ENCODE peak calls at places on chromosomes 6 and 20, in four cellular contexts. N is A673, S is IMR-90, L is testis. W is an unnamed sample.

GRCh38 chr6:16200231-16200941 is 38.0 kb upstream of the GMPR start:
- DNase-seq in S (no peak), L (peak; percentile 58), N (no peak), W (no peak)

GRCh38 chr6:31791324-31792089 is 4.0 kb downstream of the VARS1 start:
- DNase-seq in N (peak; percentile 80), S (peak; percentile 39), L (peak; percentile 60), W (peak; percentile 32)

GRCh38 chr6:124854338-124854922 is 107.8 kb upstream of the RNF217 start:
- DNase-seq in N (peak; percentile 38), S (no peak), L (no peak), W (no peak)

GRCh38 chr6:21023210-21023609 is 489.0 kb downstream of the CDKAL1 start:
- DNase-seq in L (no peak), S (no peak), N (no peak), W (no peak)

GRCh38 chr6:71197770-71198169 is 90.8 kb upstream of the OGFRL1 start:
- DNase-seq in S (peak; percentile 81), L (no peak), N (peak; percentile 53), W (no peak)

GRCh38 chr6:20539387-20539786 is 5.1 kb downstream of the CDKAL1 start:
- DNase-seq in N (no peak), L (no peak), S (no peak), W (no peak)

GRCh38 chr20:36434383-36434782 is 106.9 kb upstream of the MYL9 start:
- DNase-seq in S (no peak), L (no peak), N (no peak), W (no peak)

GRCh38 chr6:74603676-74604075 is 602.2 kb downstream of the COL12A1 start:
- DNase-seq in N (no peak), S (peak; percentile 45), L (no peak), W (no peak)

GRCh38 chr6:28269492-28269891 is 2.5 kb downstream of the ZSCAN26 start:
- DNase-seq in N (peak; percentile 57), L (no peak), S (peak; percentile 92), W (no peak)

GRCh38 chr6:105322499-105323231 is 80.2 kb downstream of the PREP start:
- DNase-seq in L (no peak), N (no peak), S (no peak), W (no peak)

GRCh38 chr6:7173843-7174503 is 66.2 kb downstream of the RREB1 start:
- DNase-seq in L (no peak), N (no peak), S (no peak), W (peak; percentile 60)

GRCh38 chr20:32859961-32860360 is 1.2 kb downstream of the EFCAB8 start:
- DNase-seq in N (no peak), L (no peak), S (no peak), W (no peak)

GRCh38 chr6:113488061-113488460 is 369.1 kb upstream of the MARCKS start:
- DNase-seq in S (no peak), N (no peak), L (no peak), W (no peak)

GRCh38 chr6:7254980-7255825 is 57.8 kb downstream of the SSR1 start:
- DNase-seq in L (no peak), S (no peak), N (no peak), W (no peak)

GRCh38 chr6:81750201-81750600 is 2.3 kb downstream of the TENT5A start:
- DNase-seq in L (no peak), N (no peak), S (no peak), W (no peak)
- H3K4me3 ChIP-seq in L (peak overlapping the region; percentile 92), N (peak overlapping the region; percentile 68), S (peak overlapping the region; percentile 92), W (peak overlapping the region; percentile 75)

GRCh38 chr6:18243302-18243893 is 20.9 kb downstream of the DEK start:
- DNase-seq in S (no peak), N (no peak), L (no peak), W (no peak)
- H3K27ac ChIP-seq in S (no peak overlapping the region), N (peak overlapping the region; percentile 28), L (no peak overlapping the region), W (no peak overlapping the region)

GRCh38 chr20:2246081-2246491 is 49.7 kb upstream of the TGM3 start:
- DNase-seq in L (no peak), N (peak; percentile 47), S (no peak), W (no peak)
- H3K4me3 ChIP-seq in L (no peak overlapping the region), N (no peak overlapping the region), S (no peak overlapping the region), W (no peak overlapping the region)

DNA sequence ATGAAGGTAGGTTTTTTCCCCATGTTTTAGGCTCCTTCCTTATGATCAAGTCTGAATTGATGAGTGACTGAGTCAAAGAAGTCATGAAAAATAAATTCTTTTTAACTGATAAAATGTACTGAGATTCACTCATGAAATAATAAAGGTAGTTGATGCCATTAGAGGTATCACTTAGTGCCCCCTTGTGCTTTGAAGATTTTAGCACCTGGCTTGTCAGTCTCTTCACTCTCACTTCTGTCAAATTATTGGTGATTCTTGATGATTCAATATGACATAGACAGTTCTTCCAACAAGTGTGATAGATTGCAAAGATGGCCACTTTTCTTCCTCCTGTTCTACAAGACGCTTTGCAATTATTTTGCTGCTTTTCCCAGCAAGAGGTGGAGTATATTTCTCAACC is 4.2 kb upstream of the DLK2 start:
- DNase-seq in N (no peak), S (no peak), L (no peak), W (no peak)
- H3K27ac ChIP-seq in N (no peak overlapping the region), S (no peak overlapping the region), L (no peak overlapping the region), W (no peak overlapping the region)

GRCh38 chr6:166757226-166758135 is 130.4 kb upstream of the RPS6KA2 start:
- DNase-seq in L (no peak), S (peak; percentile 59), N (no peak), W (no peak)
- H3K4me3 ChIP-seq in L (no peak overlapping the region), S (peak overlapping the region; percentile 16), N (no peak overlapping the region), W (peak overlapping the region; percentile 15)

GRCh38 chr20:1474325-1474724 is 7.7 kb upstream of the NSFL1C start:
- DNase-seq in L (no peak), N (no peak), S (no peak), W (no peak)

GRCh38 chr20:1472556-1473243 is 6.1 kb upstream of the NSFL1C start:
- DNase-seq in L (no peak), S (no peak), N (no peak), W (no peak)

GRCh38 chr20:1473821-1474220 is 7.2 kb upstream of the NSFL1C start:
- DNase-seq in S (no peak), L (no peak), N (no peak), W (no peak)

GRCh38 chr20:1473244-1473635 is 6.6 kb upstream of the NSFL1C start:
- DNase-seq in L (no peak), N (no peak), S (no peak), W (no peak)

DNA sequence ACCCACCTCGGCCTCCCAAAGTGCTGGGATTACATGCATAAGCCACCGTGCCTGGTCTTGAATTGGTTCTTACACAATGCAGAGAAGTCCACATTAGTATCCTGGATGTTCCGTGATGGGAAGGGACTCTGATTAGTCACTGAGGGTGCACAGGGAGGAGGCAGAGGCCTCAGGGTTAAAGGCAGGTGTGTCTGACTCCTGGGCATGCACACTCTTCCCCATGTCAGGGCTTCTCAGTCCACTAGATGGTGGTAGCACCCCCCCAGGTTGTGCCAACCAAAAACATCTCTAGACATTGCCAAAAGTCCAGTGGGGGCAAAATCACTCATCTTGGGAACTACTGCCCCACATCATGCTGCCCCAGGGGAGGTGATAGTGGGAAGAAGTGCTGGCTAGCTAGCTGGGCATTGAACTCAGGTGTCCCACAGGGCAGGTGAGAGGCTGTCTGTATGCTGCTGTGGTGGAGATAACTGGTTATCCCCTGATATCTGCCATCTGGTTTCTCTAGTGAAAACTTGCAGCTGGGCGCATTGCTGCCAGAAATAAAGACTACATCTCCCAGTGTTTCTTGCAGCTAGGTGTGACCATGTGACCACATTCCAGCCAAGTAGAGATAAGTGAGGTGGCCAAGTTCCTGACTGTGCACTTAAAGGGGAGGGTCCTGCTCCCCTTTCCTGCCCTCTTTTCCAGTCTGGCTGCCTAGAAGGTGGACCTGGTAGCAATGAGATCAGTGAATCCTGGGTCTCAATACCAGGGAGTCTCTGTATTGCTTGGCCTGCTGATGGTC is 8.4 kb upstream of the NSFL1C start:
- DNase-seq in N (no peak), S (no peak), L (no peak), W (no peak)
- H3K27ac ChIP-seq in N (no peak overlapping the region), S (no peak overlapping the region), L (no peak overlapping the region), W (no peak overlapping the region)